ENCODE peak calls at places on chromosomes 16 and 17, in seven cellular contexts. A, T, X, M, R, Q and H are unnamed samples.

GRCh38 chr16:30068333-30068732 is 2.8 kb downstream of the ALDOA start:
- DNase-seq in Q (no peak), T (no peak), M (no peak), A (no peak), R (no peak), X (no peak), H (no peak)

GRCh38 chr17:82015311-82015971 is 7.2 kb downstream of the CENPX start:
- DNase-seq in R (no peak), M (no peak), Q (no peak), T (no peak), A (no peak), X (no peak), H (no peak)

GRCh38 chr17:49494399-49494798 is 694 bp upstream of the NGFR start:
- DNase-seq in X (no peak), M (no peak), R (no peak), A (no peak), T (no peak), Q (no peak), H (no peak)

GRCh38 chr16:28093383-28093725 is 29.8 kb upstream of the GSG1L start:
- DNase-seq in R (no peak), T (no peak), M (no peak), A (no peak), Q (no peak), X (no peak), H (no peak)

GRCh38 chr16:4660454-4661007 is 32.8 kb upstream of the NUDT16L1 start:
- DNase-seq in T (no peak), R (no peak), A (peak; percentile 24), Q (no peak), X (no peak), M (peak; percentile 30), H (no peak)

GRCh38 chr17:2232244-2232638 is 71.3 kb downstream of the SMG6 start:
- DNase-seq in M (peak; percentile 73), A (no peak), T (no peak), Q (no peak), X (no peak), R (no peak), H (no peak)

GRCh38 chr17:1469231-1469852 is 13.3 kb upstream of the CRK start:
- DNase-seq in X (no peak), R (no peak), T (no peak), M (no peak), A (no peak), Q (no peak), H (no peak)

GRCh38 chr16:735982-736453 is 4.8 kb downstream of the CIAO3 start:
- DNase-seq in T (no peak), Q (no peak), A (no peak), M (no peak), X (no peak), R (no peak), H (no peak)